ENCODE peak calls at places on chromosome 7, in five cellular contexts. U is brain microvascular endothelial cell, Q is AG09309, R is left ventricle myocardium inferior, G is coronary artery. K is an unnamed sample.

GRCh38 chr7:19919156-19920085 is 146.0 kb upstream of the TMEM196 start:
- DNase-seq in U (peak), Q (no peak), R (no peak), G (no peak), K (no peak)

GRCh38 chr7:16651391-16652254 is 5.6 kb downstream of the BZW2 start:
- DNase-seq in U (no peak), Q (no peak), R (no peak), G (no peak), K (no peak)

GRCh38 chr7:36161996-36162395 is 8.9 kb downstream of the EEPD1 start:
- DNase-seq in U (no peak), Q (no peak), R (no peak), G (no peak), K (no peak)

GRCh38 chr7:93055543-93056107 is 62.2 kb downstream of the SAMD9 start:
- DNase-seq in U (peak), Q (no peak), R (no peak), G (no peak), K (no peak)

GRCh38 chr7:16411391-16411790 is 9.9 kb downstream of the CRPPA start:
- DNase-seq in U (no peak), Q (no peak), R (no peak), G (no peak), K (no peak)

GRCh38 chr7:95881597-95881996 is 109.2 kb downstream of the DYNC1I1 start:
- DNase-seq in U (no peak), Q (no peak), R (no peak), G (no peak), K (no peak)

GRCh38 chr7:79709574-79710409 is 256.3 kb upstream of the MAGI2 start:
- DNase-seq in U (peak), Q (no peak), R (no peak), G (no peak), K (no peak)

GRCh38 chr7:36119005-36119711 is 33.9 kb upstream of the EEPD1 start:
- DNase-seq in U (peak), Q (peak), R (no peak), G (no peak), K (no peak)

GRCh38 chr7:57425239-57425944 is 24.6 kb upstream of the ZNF716 start:
- DNase-seq in U (no peak), Q (no peak), R (no peak), G (no peak), K (no peak)

GRCh38 chr7:23222439-23223045 is 24.0 kb upstream of the GPNMB start:
- DNase-seq in U (no peak), Q (no peak), R (no peak), G (no peak), K (no peak)

GRCh38 chr7:120714945-120715344 is 143.0 kb downstream of the TSPAN12 start:
- DNase-seq in U (no peak), Q (no peak), R (no peak), G (no peak), K (no peak)

GRCh38 chr7:82194011-82194410 is 249.6 kb downstream of the CACNA2D1 start:
- DNase-seq in U (peak), Q (peak), R (no peak), G (no peak), K (no peak)

GRCh38 chr7:80088705-80089104 is 45.9 kb upstream of the GNAI1 start:
- DNase-seq in U (no peak), Q (no peak), R (no peak), G (no peak), K (no peak)

GRCh38 chr7:47783456-47784240 is 164.6 kb downstream of the PKD1L1 start:
- DNase-seq in U (peak), Q (peak), R (no peak), G (no peak), K (no peak)

GRCh38 chr7:107961399-107961798 is 41.6 kb downstream of the LAMB1 start:
- DNase-seq in U (no peak), Q (no peak), R (peak), G (no peak), K (no peak)

GRCh38 chr7:116949941-116950801 is 3.1 kb upstream of the ST7 start:
- DNase-seq in U (no peak), Q (no peak), R (no peak), G (no peak), K (no peak)

GRCh38 chr7:96297873-96298272 is 24.0 kb downstream of the SLC25A13 start:
- DNase-seq in U (no peak), Q (no peak), R (no peak), G (no peak), K (no peak)

GRCh38 chr7:100867796-100868485 is 754 bp downstream of the TRIP6 start:
- DNase-seq in U (no peak), Q (no peak), R (no peak), G (no peak), K (peak)

GRCh38 chr7:38070718-38071117 is 107.3 kb upstream of the STARD3NL start:
- DNase-seq in U (peak), Q (peak), R (no peak), G (no peak), K (no peak)

GRCh38 chr7:111364413-111364812 is 197.9 kb downstream of the IMMP2L start:
- DNase-seq in U (peak), Q (no peak), R (no peak), G (no peak), K (no peak)

GRCh38 chr7:92790987-92791386 is 45.4 kb downstream of the CDK6 start:
- DNase-seq in U (peak), Q (no peak), R (no peak), G (no peak), K (no peak)

GRCh38 chr7:90715067-90715466 is 118.9 kb downstream of the CDK14 start:
- DNase-seq in U (no peak), Q (no peak), R (no peak), G (no peak), K (no peak)
- H3K4me3 ChIP-seq in U (no peak), Q (no peak), R (no peak), G (no peak), K (no peak)

DNA sequence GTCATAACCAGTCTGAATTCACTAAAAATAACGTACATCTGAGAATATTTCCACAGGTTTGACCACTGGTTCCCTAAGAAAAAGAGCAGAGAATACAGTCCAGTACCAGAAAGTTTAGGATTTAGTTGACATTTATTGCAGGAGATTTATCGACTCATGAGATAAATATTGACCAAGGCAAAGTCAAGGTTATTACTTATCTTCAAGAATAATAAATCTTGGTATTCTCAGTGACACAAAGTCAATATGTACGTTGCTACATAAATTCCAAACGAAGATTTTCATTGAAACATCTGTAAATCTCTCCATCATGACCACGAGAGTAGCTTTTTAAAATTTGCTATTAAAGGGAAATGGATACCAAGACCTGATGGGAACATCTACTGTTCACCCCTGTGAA is 39.4 kb upstream of the GRB10 start:
- DNase-seq in U (no peak), Q (no peak), R (no peak), G (no peak), K (no peak)
- H3K4me3 ChIP-seq in U (no peak), Q (no peak), R (no peak), G (no peak), K (no peak)

DNA sequence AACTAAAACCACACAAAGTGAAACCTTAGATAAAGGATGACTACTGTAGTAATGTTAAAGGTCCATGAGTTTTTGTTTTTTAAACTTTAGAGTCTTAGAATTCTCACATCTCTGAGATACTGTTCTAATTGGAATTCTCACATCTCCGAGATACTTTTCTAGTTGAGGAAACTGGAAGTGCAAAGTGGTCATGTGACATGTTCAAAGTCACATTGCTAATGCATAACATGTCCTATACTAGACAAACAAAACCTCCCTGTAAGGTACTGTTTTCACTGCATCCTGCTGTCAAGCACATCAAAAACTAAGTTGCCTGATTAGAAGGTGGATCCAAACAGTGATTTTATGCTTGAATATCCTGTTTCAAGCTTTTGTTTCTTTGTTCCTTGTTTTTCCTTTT is 13.9 kb downstream of the TAX1BP1 start:
- DNase-seq in U (no peak), Q (no peak), R (no peak), G (no peak), K (no peak)
- H3K4me3 ChIP-seq in U (no peak), Q (no peak), R (no peak), G (no peak), K (no peak)

GRCh38 chr7:115211171-115211570 is 289.3 kb downstream of the MDFIC start:
- DNase-seq in U (no peak), Q (no peak), R (no peak), G (no peak), K (no peak)

GRCh38 chr7:115208710-115209540 is 287.0 kb downstream of the MDFIC start:
- DNase-seq in U (no peak), Q (no peak), R (no peak), G (no peak), K (no peak)

DNA sequence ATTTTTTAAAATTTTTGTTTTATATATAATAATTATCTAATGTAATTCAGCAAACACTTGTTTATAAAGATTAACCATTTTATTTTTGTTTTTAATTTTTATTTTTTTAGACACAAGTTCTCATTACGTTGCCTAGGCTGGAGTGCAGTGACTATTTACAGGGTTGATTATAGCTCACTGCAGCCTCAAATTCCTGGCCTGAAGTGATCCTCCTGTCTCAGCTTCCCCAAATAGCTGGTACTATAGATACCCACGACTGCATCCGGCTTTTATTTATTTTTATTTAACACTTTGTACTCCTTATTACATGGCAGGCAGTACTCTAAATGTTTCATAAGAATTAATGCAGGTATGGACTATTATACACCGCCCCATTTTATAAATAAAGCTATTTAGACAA is 288.7 kb downstream of the MDFIC start:
- DNase-seq in U (no peak), Q (no peak), R (no peak), G (no peak), K (no peak)
- H3K4me3 ChIP-seq in U (no peak), Q (no peak), R (no peak), G (no peak), K (no peak)

GRCh38 chr7:27160147-27160545 is 3.7 kb upstream of the HOXA7 start:
- DNase-seq in U (no peak), Q (no peak), R (peak), G (no peak), K (peak)
- H3K4me3 ChIP-seq in U (no peak), Q (peak), R (peak), G (peak), K (peak)

DNA sequence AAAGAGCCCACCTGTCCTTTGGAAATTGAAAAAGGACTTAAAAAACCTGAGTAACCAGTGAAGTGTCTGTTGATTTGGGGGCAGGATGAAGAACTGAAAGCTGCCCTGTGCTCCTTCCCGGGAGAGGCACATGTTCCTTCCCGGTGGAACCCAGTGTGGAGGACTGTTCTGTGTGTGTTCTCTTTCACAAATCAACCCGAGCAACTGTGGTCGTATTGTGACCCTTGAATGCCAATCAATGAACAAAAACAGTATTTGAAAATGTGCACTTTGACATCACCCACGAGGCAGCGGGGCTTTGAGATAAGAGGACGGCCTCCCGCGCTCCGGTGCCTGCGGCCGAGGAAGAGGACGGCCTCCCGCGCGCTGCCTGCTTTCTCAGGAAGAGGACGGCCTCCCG is 139.0 kb downstream of the VIPR2 start:
- DNase-seq in U (no peak), Q (no peak), R (no peak), G (no peak), K (no peak)
- H3K4me3 ChIP-seq in U (no peak), Q (no peak), R (no peak), G (no peak), K (no peak)

GRCh38 chr7:29987083-29987482 is 2.5 kb downstream of the SCRN1 start:
- DNase-seq in U (no peak), Q (no peak), R (no peak), G (no peak), K (no peak)
- H3K4me3 ChIP-seq in U (no peak), Q (no peak), R (no peak), G (peak), K (no peak)

GRCh38 chr7:149871576-149871975 is 2.2 kb upstream of the ATP6V0E2 start:
- DNase-seq in U (no peak), Q (no peak), R (no peak), G (no peak), K (no peak)
- H3K4me3 ChIP-seq in U (no peak), Q (no peak), R (no peak), G (no peak), K (no peak)

K was measured in left lung.